ENCODE peak calls at places on chromosomes 16 and 17, in seven cellular contexts. J is HFF-Myc, X is NCI-H2081, T is tibial artery, O is AG04450, F is psoas muscle, E is NCI-H1694 treated with DMSO at 0.1 percent for 48 hours. D is an unnamed sample.

GRCh38 chr16:89257281-89257731 is 39.8 kb downstream of the ZNF778 start:
- DNase-seq in J (no peak), X (no peak), T (no peak), O (no peak), F (no peak), E (no peak), D (no peak)

GRCh38 chr17:41492771-41493170 is 3.1 kb upstream of the KRT36 start:
- DNase-seq in J (no peak), X (peak), T (no peak), O (no peak), F (no peak), E (no peak), D (no peak)

GRCh38 chr17:10048951-10049350 is 143.9 kb upstream of the RCVRN start:
- DNase-seq in J (no peak), X (no peak), T (no peak), O (no peak), F (no peak), E (no peak), D (no peak)

GRCh38 chr16:72947379-72948237 is 100.3 kb downstream of the ZFHX3 start:
- DNase-seq in J (no peak), X (no peak), T (peak), O (no peak), F (peak), E (no peak), D (no peak)

GRCh38 chr17:77445908-77446535 is 305.3 kb downstream of the SEC14L1 start:
- DNase-seq in J (no peak), X (no peak), T (no peak), O (no peak), F (no peak), E (no peak), D (peak)

GRCh38 chr17:48830840-48831548 is at the start of gene CALCOCO2:
- DNase-seq in J (peak), X (peak), T (peak), O (peak), F (peak), E (peak), D (peak)

GRCh38 chr17:67656494-67657203 is 61.1 kb upstream of the NOL11 start:
- DNase-seq in J (no peak), X (no peak), T (no peak), O (no peak), F (no peak), E (no peak), D (no peak)

GRCh38 chr16:56610017-56610608 is 1.7 kb downstream of the MT2A start:
- DNase-seq in J (no peak), X (no peak), T (peak), O (no peak), F (peak), E (no peak), D (no peak)

GRCh38 chr17:34706029-34706428 is 126.6 kb downstream of the TMEM132E start:
- DNase-seq in J (no peak), X (no peak), T (no peak), O (no peak), F (no peak), E (no peak), D (no peak)

GRCh38 chr16:11852092-11852809 is 909 bp upstream of the RSL1D1 start:
- DNase-seq in J (no peak), X (peak), T (no peak), O (no peak), F (no peak), E (no peak), D (no peak)

D was measured in GM12864.